ENCODE peak calls at places on chromosomes 7 and 10, in nine cellular contexts. One of them, this sample, is unnamed.

GRCh38 chr7:55245271-55245723 is 119.8 kb upstream of the LANCL2 start:
- DNase-seq in A549: no peak
- DNase-seq in ovary: no peak
- DNase-seq in stomach: no peak
- DNase-seq in GM12878: no peak
- DNase-seq in transverse colon: no peak
- DNase-seq in esophagus muscularis mucosa: peak; percentile 77
- DNase-seq in H1: no peak
- DNase-seq in tibial nerve: no peak
- DNase-seq in this sample: no peak

GRCh38 chr10:17563452-17563851 is 53.7 kb downstream of the HACD1 start:
- DNase-seq in transverse colon: no peak
- DNase-seq in stomach: no peak
- DNase-seq in A549: no peak
- DNase-seq in H1: no peak
- DNase-seq in esophagus muscularis mucosa: no peak
- DNase-seq in ovary: no peak
- DNase-seq in tibial nerve: no peak
- DNase-seq in GM12878: no peak
- DNase-seq in this sample: no peak

GRCh38 chr7:105776068-105776790 is 100.2 kb downstream of the ATXN7L1 start:
- DNase-seq in stomach: peak; percentile 35
- DNase-seq in tibial nerve: peak; percentile 50
- DNase-seq in H1: peak; percentile 71
- DNase-seq in ovary: peak; percentile 89
- DNase-seq in A549: peak; percentile 67
- DNase-seq in GM12878: no peak
- DNase-seq in esophagus muscularis mucosa: no peak
- DNase-seq in transverse colon: peak; percentile 39
- DNase-seq in this sample: no peak

GRCh38 chr10:118007773-118008172 is 39.0 kb downstream of the RAB11FIP2 start:
- DNase-seq in transverse colon: no peak
- DNase-seq in A549: no peak
- DNase-seq in esophagus muscularis mucosa: no peak
- DNase-seq in GM12878: no peak
- DNase-seq in stomach: no peak
- DNase-seq in H1: no peak
- DNase-seq in ovary: no peak
- DNase-seq in tibial nerve: no peak
- DNase-seq in this sample: no peak

GRCh38 chr7:70736715-70737460 is 395.1 kb upstream of the GALNT17 start:
- DNase-seq in A549: peak; percentile 53
- DNase-seq in H1: peak; percentile 32
- DNase-seq in esophagus muscularis mucosa: no peak
- DNase-seq in GM12878: no peak
- DNase-seq in transverse colon: no peak
- DNase-seq in ovary: peak; percentile 20
- DNase-seq in tibial nerve: no peak
- DNase-seq in stomach: no peak
- DNase-seq in this sample: no peak

GRCh38 chr7:151157645-151158329 is 9.7 kb downstream of the GBX1 start:
- DNase-seq in A549: peak; percentile 52
- DNase-seq in ovary: no peak
- DNase-seq in esophagus muscularis mucosa: no peak
- DNase-seq in H1: no peak
- DNase-seq in stomach: no peak
- DNase-seq in tibial nerve: no peak
- DNase-seq in transverse colon: peak; percentile 4
- DNase-seq in GM12878: no peak
- DNase-seq in this sample: no peak

GRCh38 chr10:33947563-33947962 is 613.1 kb upstream of the NRP1 start:
- DNase-seq in transverse colon: no peak
- DNase-seq in tibial nerve: no peak
- DNase-seq in stomach: no peak
- DNase-seq in esophagus muscularis mucosa: no peak
- DNase-seq in ovary: no peak
- DNase-seq in A549: no peak
- DNase-seq in GM12878: no peak
- DNase-seq in H1: no peak
- DNase-seq in this sample: no peak

GRCh38 chr7:17990761-17991160 is 36.9 kb downstream of the PRPS1L1 start:
- DNase-seq in tibial nerve: no peak
- DNase-seq in A549: no peak
- DNase-seq in transverse colon: no peak
- DNase-seq in esophagus muscularis mucosa: no peak
- DNase-seq in stomach: no peak
- DNase-seq in GM12878: no peak
- DNase-seq in ovary: no peak
- DNase-seq in H1: no peak
- DNase-seq in this sample: no peak

GRCh38 chr7:1424041-1424440 is 35.2 kb downstream of the MICALL2 start:
- DNase-seq in ovary: no peak
- DNase-seq in transverse colon: no peak
- DNase-seq in esophagus muscularis mucosa: no peak
- DNase-seq in H1: no peak
- DNase-seq in tibial nerve: no peak
- DNase-seq in GM12878: no peak
- DNase-seq in A549: no peak
- DNase-seq in stomach: no peak
- DNase-seq in this sample: no peak

GRCh38 chr10:15486404-15486803 is 115.3 kb upstream of the FAM171A1 start:
- DNase-seq in ovary: no peak
- DNase-seq in transverse colon: no peak
- DNase-seq in GM12878: no peak
- DNase-seq in stomach: no peak
- DNase-seq in A549: no peak
- DNase-seq in esophagus muscularis mucosa: no peak
- DNase-seq in H1: no peak
- DNase-seq in tibial nerve: no peak
- DNase-seq in this sample: no peak

GRCh38 chr10:93061594-93062498 is 1.2 kb downstream of the CYP26C1 start:
- DNase-seq in GM12878: no peak
- DNase-seq in esophagus muscularis mucosa: peak; percentile 72
- DNase-seq in ovary: no peak
- DNase-seq in tibial nerve: no peak
- DNase-seq in H1: no peak
- DNase-seq in A549: no peak
- DNase-seq in stomach: no peak
- DNase-seq in transverse colon: no peak
- DNase-seq in this sample: no peak

GRCh38 chr7:158765020-158765419 is 60.4 kb upstream of the NCAPG2 start:
- DNase-seq in ovary: no peak
- DNase-seq in tibial nerve: no peak
- DNase-seq in GM12878: no peak
- DNase-seq in transverse colon: no peak
- DNase-seq in esophagus muscularis mucosa: no peak
- DNase-seq in A549: no peak
- DNase-seq in H1: no peak
- DNase-seq in stomach: no peak
- DNase-seq in this sample: no peak

GRCh38 chr7:2116086-2116810 is 116.5 kb downstream of the MAD1L1 start:
- DNase-seq in GM12878: no peak
- DNase-seq in stomach: no peak
- DNase-seq in H1: no peak
- DNase-seq in transverse colon: no peak
- DNase-seq in tibial nerve: no peak
- DNase-seq in A549: no peak
- DNase-seq in esophagus muscularis mucosa: no peak
- DNase-seq in ovary: no peak
- DNase-seq in this sample: no peak

GRCh38 chr10:44960482-44961230 is 1.1 kb downstream of the RASSF4 start:
- DNase-seq in GM12878: no peak
- DNase-seq in ovary: peak; percentile 5
- DNase-seq in H1: peak; percentile 38
- DNase-seq in transverse colon: no peak
- DNase-seq in stomach: no peak
- DNase-seq in esophagus muscularis mucosa: no peak
- DNase-seq in tibial nerve: peak; percentile 14
- DNase-seq in A549: no peak
- DNase-seq in this sample: no peak

GRCh38 chr7:291302-292092 is 1.5 kb downstream of the FOXL3 start:
- DNase-seq in GM12878: no peak
- DNase-seq in esophagus muscularis mucosa: no peak
- DNase-seq in stomach: no peak
- DNase-seq in A549: no peak
- DNase-seq in H1: no peak
- DNase-seq in tibial nerve: no peak
- DNase-seq in transverse colon: no peak
- DNase-seq in ovary: no peak
- DNase-seq in this sample: peak; percentile 52

GRCh38 chr7:22445140-22445722 is 54.8 kb downstream of the STEAP1B start:
- DNase-seq in ovary: peak; percentile 9
- DNase-seq in H1: no peak
- DNase-seq in transverse colon: peak; percentile 83
- DNase-seq in esophagus muscularis mucosa: peak; percentile 92
- DNase-seq in A549: no peak
- DNase-seq in tibial nerve: peak; percentile 20
- DNase-seq in stomach: peak; percentile 44
- DNase-seq in GM12878: no peak
- DNase-seq in this sample: peak; percentile 88

GRCh38 chr7:103446046-103446520 is at the start of gene SLC26A5:
- DNase-seq in ovary: no peak
- DNase-seq in A549: no peak
- DNase-seq in H1: no peak
- DNase-seq in GM12878: no peak
- DNase-seq in esophagus muscularis mucosa: no peak
- DNase-seq in transverse colon: peak; percentile 62
- DNase-seq in stomach: peak; percentile 76
- DNase-seq in tibial nerve: no peak
- DNase-seq in this sample: peak; percentile 92

GRCh38 chr7:141079223-141079622 is 5.4 kb downstream of the TMEM178B start:
- DNase-seq in esophagus muscularis mucosa: no peak
- DNase-seq in tibial nerve: no peak
- DNase-seq in GM12878: no peak
- DNase-seq in ovary: no peak
- DNase-seq in transverse colon: no peak
- DNase-seq in H1: no peak
- DNase-seq in stomach: no peak
- DNase-seq in A549: no peak
- DNase-seq in this sample: no peak

GRCh38 chr7:82599910-82600309 is 156.3 kb upstream of the CACNA2D1 start:
- DNase-seq in tibial nerve: no peak
- DNase-seq in ovary: no peak
- DNase-seq in stomach: no peak
- DNase-seq in transverse colon: no peak
- DNase-seq in esophagus muscularis mucosa: no peak
- DNase-seq in GM12878: no peak
- DNase-seq in H1: no peak
- DNase-seq in A549: no peak
- DNase-seq in this sample: no peak

GRCh38 chr7:129434172-129434845 is at the start of gene STRIP2:
- DNase-seq in tibial nerve: peak; percentile 87
- DNase-seq in GM12878: peak; percentile 40
- DNase-seq in esophagus muscularis mucosa: peak; percentile 98
- DNase-seq in ovary: peak; percentile 87
- DNase-seq in A549: peak; percentile 94
- DNase-seq in H1: peak; percentile 99
- DNase-seq in stomach: peak; percentile 91
- DNase-seq in transverse colon: peak; percentile 91
- DNase-seq in this sample: peak; percentile 99
- TF ChIP-seq POLR2A in tibial nerve: no peak
- TF ChIP-seq POLR2A in GM12878: peak; percentile 83
- TF ChIP-seq POLR2A in esophagus muscularis mucosa: no peak
- TF ChIP-seq POLR2A in ovary: no peak
- TF ChIP-seq POLR2A in A549: peak; percentile 37
- TF ChIP-seq POLR2A in H1: peak; percentile 78
- TF ChIP-seq POLR2A in stomach: no peak
- TF ChIP-seq POLR2A in transverse colon: no peak
- TF ChIP-seq POLR2A in this sample: peak; percentile 44

GRCh38 chr10:110508806-110509544 is 11.3 kb downstream of the DUSP5 start:
- DNase-seq in GM12878: no peak
- DNase-seq in A549: no peak
- DNase-seq in esophagus muscularis mucosa: no peak
- DNase-seq in stomach: no peak
- DNase-seq in transverse colon: no peak
- DNase-seq in tibial nerve: no peak
- DNase-seq in H1: no peak
- DNase-seq in ovary: no peak
- DNase-seq in this sample: no peak
- H3K4me1 ChIP-seq in GM12878: peaks cover 15% of the 10 kb centered on the region
- H3K4me1 ChIP-seq in A549: peaks cover 92% of the 10 kb centered on the region
- H3K4me1 ChIP-seq in esophagus muscularis mucosa: peaks cover 25% of the 10 kb centered on the region
- H3K4me1 ChIP-seq in stomach: peaks cover 17% of the 10 kb centered on the region
- H3K4me1 ChIP-seq in transverse colon: peaks cover 17% of the 10 kb centered on the region
- H3K4me1 ChIP-seq in tibial nerve: peaks cover 15% of the 10 kb centered on the region
- H3K4me1 ChIP-seq in H1: no peaks in the 10 kb centered on the region
- H3K4me1 ChIP-seq in ovary: peaks cover 2% of the 10 kb centered on the region
- H3K4me1 ChIP-seq in this sample: peaks cover 38% of the 10 kb centered on the region

GRCh38 chr7:38584443-38585210 is 46.5 kb downstream of the AMPH start:
- DNase-seq in H1: no peak
- DNase-seq in transverse colon: no peak
- DNase-seq in ovary: no peak
- DNase-seq in esophagus muscularis mucosa: no peak
- DNase-seq in stomach: no peak
- DNase-seq in GM12878: no peak
- DNase-seq in A549: no peak
- DNase-seq in tibial nerve: no peak
- DNase-seq in this sample: no peak
- TF ChIP-seq EP300 in H1: no peak
- TF ChIP-seq EP300 in transverse colon: no peak
- TF ChIP-seq EP300 in ovary: no peak
- TF ChIP-seq EP300 in esophagus muscularis mucosa: no peak
- TF ChIP-seq EP300 in stomach: no peak
- TF ChIP-seq EP300 in GM12878: no peak
- TF ChIP-seq EP300 in A549: no peak
- TF ChIP-seq EP300 in tibial nerve: no peak
- TF ChIP-seq EP300 in this sample: no peak

GRCh38 chr10:110353244-110354119 is 48.8 kb upstream of the SMNDC1 start:
- DNase-seq in ovary: no peak
- DNase-seq in transverse colon: peak; percentile 28
- DNase-seq in stomach: no peak
- DNase-seq in H1: no peak
- DNase-seq in A549: peak; percentile 44
- DNase-seq in tibial nerve: no peak
- DNase-seq in esophagus muscularis mucosa: no peak
- DNase-seq in GM12878: no peak
- DNase-seq in this sample: peak; percentile 15

GRCh38 chr10:110354322-110354766 is 49.6 kb upstream of the SMNDC1 start:
- DNase-seq in stomach: peak; percentile 86
- DNase-seq in tibial nerve: peak; percentile 68
- DNase-seq in esophagus muscularis mucosa: no peak
- DNase-seq in H1: peak; percentile 92
- DNase-seq in ovary: peak; percentile 28
- DNase-seq in transverse colon: peak; percentile 91
- DNase-seq in A549: peak; percentile 69
- DNase-seq in GM12878: peak; percentile 58
- DNase-seq in this sample: no peak

GRCh38 chr10:110355922-110356627 is 51.4 kb upstream of the SMNDC1 start:
- DNase-seq in H1: no peak
- DNase-seq in esophagus muscularis mucosa: no peak
- DNase-seq in ovary: no peak
- DNase-seq in A549: no peak
- DNase-seq in transverse colon: peak; percentile 34
- DNase-seq in tibial nerve: no peak
- DNase-seq in stomach: no peak
- DNase-seq in GM12878: no peak
- DNase-seq in this sample: no peak

GRCh38 chr10:110356628-110357245 is 52.0 kb upstream of the SMNDC1 start:
- DNase-seq in tibial nerve: no peak
- DNase-seq in GM12878: peak; percentile 100
- DNase-seq in stomach: peak; percentile 51
- DNase-seq in ovary: peak; percentile 21
- DNase-seq in H1: no peak
- DNase-seq in A549: no peak
- DNase-seq in transverse colon: peak; percentile 80
- DNase-seq in esophagus muscularis mucosa: no peak
- DNase-seq in this sample: no peak

GRCh38 chr10:110355181-110355831 is 50.6 kb upstream of the SMNDC1 start:
- DNase-seq in GM12878: peak; percentile 58
- DNase-seq in stomach: no peak
- DNase-seq in transverse colon: peak; percentile 33
- DNase-seq in esophagus muscularis mucosa: no peak
- DNase-seq in tibial nerve: no peak
- DNase-seq in H1: no peak
- DNase-seq in A549: no peak
- DNase-seq in ovary: no peak
- DNase-seq in this sample: peak; percentile 23
- TF ChIP-seq POLR2A in GM12878: no peak
- TF ChIP-seq POLR2A in stomach: no peak
- TF ChIP-seq POLR2A in transverse colon: no peak
- TF ChIP-seq POLR2A in esophagus muscularis mucosa: no peak
- TF ChIP-seq POLR2A in tibial nerve: no peak
- TF ChIP-seq POLR2A in H1: no peak
- TF ChIP-seq POLR2A in A549: no peak
- TF ChIP-seq POLR2A in ovary: no peak
- TF ChIP-seq POLR2A in this sample: no peak

This sample was measured in upper lobe of left lung.